ENCODE peak calls at places on chromosomes 11 and 22, in four cellular contexts. J is lower lobe of right lung; D is CD4-positive, alpha-beta T cell; M is body of pancreas. G is an unnamed sample. For H3K9me3, the result is how much of the 10 kb centered on the place peaks cover.

GRCh38 chr11:68924073-68924925 is 20.6 kb downstream of the IGHMBP2 start:
- DNase-seq in J (no peak), D (no peak), M (no peak), G (peak)

GRCh38 chr11:134432776-134433175 is 20.7 kb upstream of the B3GAT1 start:
- DNase-seq in J (no peak), D (no peak), M (no peak), G (no peak)

GRCh38 chr11:117180661-117181585 is 2.4 kb downstream of the SIDT2 start:
- DNase-seq in J (peak), D (peak), M (peak), G (peak)

GRCh38 chr11:116725434-116726221 is 47.2 kb downstream of the BUD13 start:
- DNase-seq in J (no peak), D (no peak), M (peak), G (no peak)

GRCh38 chr11:112590778-112591177 is 330.1 kb upstream of the PLET1 start:
- DNase-seq in J (no peak), D (no peak), M (no peak), G (no peak)

GRCh38 chr11:118688851-118689502 is 9.5 kb upstream of the TREH start:
- DNase-seq in J (no peak), D (no peak), M (no peak), G (no peak)

GRCh38 chr11:64722141-64723050 is 601 bp downstream of the NRXN2 start:
- DNase-seq in J (no peak), D (no peak), M (no peak), G (no peak)

GRCh38 chr11:132496341-132496740 is 1036.0 kb downstream of the OPCML start:
- DNase-seq in J (no peak), D (no peak), M (no peak), G (peak)

GRCh38 chr11:92628401-92629292 is 340.8 kb upstream of the MTNR1B start:
- DNase-seq in J (no peak), D (no peak), M (no peak), G (no peak)

GRCh38 chr22:25482868-25483639 is 81.4 kb upstream of the GRK3 start:
- DNase-seq in J (no peak), D (no peak), M (peak), G (no peak)

GRCh38 chr22:45227645-45228400 is 12.9 kb downstream of the KIAA0930 start:
- DNase-seq in J (peak), D (no peak), M (peak), G (no peak)

GRCh38 chr11:34653851-34654490 is 33.1 kb downstream of the EHF start:
- DNase-seq in J (peak), D (no peak), M (peak), G (peak)

GRCh38 chr11:1520987-1521349 is 34.4 kb upstream of the MOB2 start:
- DNase-seq in J (no peak), D (no peak), M (no peak), G (peak)

GRCh38 chr11:108891909-108892511 is 227.1 kb downstream of the DDX10 start:
- DNase-seq in J (no peak), D (no peak), M (no peak), G (no peak)

GRCh38 chr11:112318661-112319060 is 58.0 kb upstream of the PLET1 start:
- DNase-seq in J (no peak), D (no peak), M (no peak), G (no peak)

GRCh38 chr22:30413745-30414524 is 11.6 kb upstream of the MTFP1 start:
- DNase-seq in J (no peak), D (no peak), M (no peak), G (no peak)

GRCh38 chr11:121291896-121292502 is 572 bp upstream of the SC5D start:
- DNase-seq in J (no peak), D (no peak), M (peak), G (peak)

GRCh38 chr11:67167086-67167485 is 48.0 kb downstream of the KDM2A start:
- DNase-seq in J (no peak), D (no peak), M (no peak), G (no peak)

GRCh38 chr11:40118780-40119179 is 1340.7 kb downstream of the LRRC4C start:
- DNase-seq in J (no peak), D (no peak), M (no peak), G (no peak)

GRCh38 chr11:66042227-66043007 is 6.5 kb downstream of the GAL3ST3 start:
- DNase-seq in J (no peak), D (no peak), M (no peak), G (no peak)

GRCh38 chr11:78228467-78228866 is 39.7 kb downstream of the USP35 start:
- DNase-seq in J (no peak), D (no peak), M (peak), G (peak)

GRCh38 chr11:112318193-112318592 is 57.5 kb upstream of the PLET1 start:
- DNase-seq in J (no peak), D (no peak), M (no peak), G (peak)

GRCh38 chr11:86798988-86799387 is 1.4 kb upstream of the PRSS23 start:
- DNase-seq in J (no peak), D (no peak), M (no peak), G (no peak)

GRCh38 chr22:41589260-41589600 is 410 bp downstream of the PMM1 start:
- DNase-seq in J (peak), D (no peak), M (peak), G (peak)

GRCh38 chr11:115890500-115890899 is 386.3 kb upstream of the CADM1 start:
- DNase-seq in J (no peak), D (no peak), M (no peak), G (no peak)

GRCh38 chr11:61776561-61777075 is 15.8 kb downstream of the TMEM258 start:
- DNase-seq in J (peak), D (peak), M (peak), G (peak)

GRCh38 chr22:28547132-28547842 is 132.4 kb downstream of the TTC28 start:
- DNase-seq in J (no peak), D (no peak), M (no peak), G (peak)

GRCh38 chr22:38948181-38948940 is 9.0 kb upstream of the APOBEC3A start:
- DNase-seq in J (no peak), D (no peak), M (no peak), G (no peak)

GRCh38 chr22:37509026-37509886 is 10.0 kb downstream of the CARD10 start:
- DNase-seq in J (no peak), D (no peak), M (no peak), G (no peak)

GRCh38 chr11:75313457-75314272 is 37.8 kb downstream of the ARRB1 start:
- DNase-seq in J (peak), D (no peak), M (no peak), G (peak)

GRCh38 chr11:69189059-69189458 is 33.3 kb downstream of the SMIM38 start:
- DNase-seq in J (no peak), D (no peak), M (no peak), G (no peak)

GRCh38 chr11:86559311-86559945 is 113.0 kb downstream of the ME3 start:
- DNase-seq in J (no peak), D (no peak), M (peak), G (peak)

GRCh38 chr11:61632096-61632495 is 48.1 kb upstream of the DAGLA start:
- DNase-seq in J (no peak), D (no peak), M (no peak), G (no peak)

GRCh38 chr11:132137981-132138313 is 767.5 kb downstream of the NTM start:
- DNase-seq in J (no peak), D (no peak), M (no peak), G (no peak)

GRCh38 chr11:67640021-67640757 is 626 bp upstream of the TBX10 start:
- DNase-seq in J (peak), D (peak), M (peak), G (peak)

GRCh38 chr11:113906038-113906437 is 1.4 kb downstream of the HTR3B start:
- DNase-seq in J (no peak), D (no peak), M (peak), G (peak)

GRCh38 chr22:28950567-28951411 is 67.4 kb downstream of the ZNRF3 start:
- DNase-seq in J (no peak), D (no peak), M (no peak), G (no peak)

GRCh38 chr22:37747090-37747714 is 50.4 kb downstream of the TRIOBP start:
- DNase-seq in J (no peak), D (no peak), M (no peak), G (no peak)

GRCh38 chr11:69905202-69905535 is 86.0 kb upstream of the FGF3 start:
- DNase-seq in J (no peak), D (no peak), M (no peak), G (no peak)

GRCh38 chr22:47457509-47458300 is 695.3 kb downstream of the TBC1D22A start:
- DNase-seq in J (no peak), D (no peak), M (no peak), G (no peak)
- H3K9me3 ChIP-seq in J (under half), D (under half), M (under half), G (under half)

DNA sequence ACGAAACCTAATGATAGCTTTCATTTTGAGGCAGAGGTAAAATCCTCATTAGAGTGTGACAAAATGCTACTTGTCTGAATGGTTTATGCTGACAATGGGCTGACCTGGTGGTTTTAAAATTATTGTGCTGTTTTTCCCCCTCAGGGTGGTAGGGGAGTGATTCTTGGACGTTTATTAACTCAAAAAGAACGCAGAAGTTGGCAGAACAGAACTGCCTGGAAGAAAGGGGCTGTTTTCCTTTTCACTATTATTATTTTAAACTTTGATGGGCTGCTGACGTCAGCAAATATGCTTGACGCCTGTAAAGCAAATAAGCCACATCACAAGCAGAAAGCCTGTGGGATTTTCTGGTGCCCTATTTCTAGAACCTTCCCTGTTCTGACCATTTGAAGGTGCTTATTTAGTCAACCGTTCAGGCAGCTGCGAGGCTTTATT is 4.0 kb downstream of the RASSF10 start:
- DNase-seq in J (no peak), D (no peak), M (no peak), G (peak)
- H3K27ac ChIP-seq in J (no peak), D (no peak), M (no peak), G (no peak)

DNA sequence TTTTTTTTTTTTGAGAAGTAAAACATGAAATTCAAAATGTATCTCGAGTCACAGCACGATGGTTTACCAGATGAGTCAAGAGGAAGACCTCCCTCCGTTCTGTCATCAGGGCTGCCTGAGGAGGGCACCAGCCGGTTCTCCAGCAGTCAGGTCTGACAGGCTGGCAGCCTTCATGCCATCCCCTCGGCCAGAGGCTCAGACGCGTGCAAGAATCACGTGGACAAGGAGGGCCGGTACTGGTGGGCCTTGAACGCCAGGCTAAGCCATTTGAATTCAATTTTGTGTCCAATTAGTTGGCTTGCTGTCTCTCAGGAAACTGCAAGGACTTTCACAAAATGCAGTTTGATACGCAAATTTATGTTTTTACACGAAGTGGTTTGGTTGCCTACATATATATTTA is 1412.1 kb downstream of the BRD1 start:
- DNase-seq in J (no peak), D (no peak), M (no peak), G (no peak)
- H3K9me3 ChIP-seq in J (under half), D (under half), M (under half), G (under half)

GRCh38 chr11:37087650-37088572 is 489.9 kb upstream of the RAG2 start:
- DNase-seq in J (no peak), D (no peak), M (no peak), G (no peak)
- H3K27ac ChIP-seq in J (no peak), D (no peak), M (no peak), G (no peak)